ENCODE peak calls at places on chromosomes 4 and X, in five cellular contexts. I is adrenal gland, C is erythroblast, M is GM12892, U is uterus. H is an unnamed sample.

GRCh38 chr4:71586087-71586763 is 197.7 kb downstream of the GC start:
- DNase-seq in U (no peak), C (no peak), M (no peak), I (no peak), H (no peak)

GRCh38 chr4:150237110-150237852 is 159.0 kb downstream of the DCLK2 start:
- DNase-seq in M (no peak), I (no peak), U (no peak), C (peak; percentile 13), H (no peak)

GRCh38 chrX:13845721-13846378 is 29.0 kb upstream of the GPM6B start:
- DNase-seq in I (no peak), M (no peak), U (no peak), C (no peak), H (no peak)

GRCh38 chrX:118637997-118638396 is 89.4 kb upstream of the IL13RA1 start:
- DNase-seq in M (no peak), C (no peak), U (no peak), I (no peak), H (no peak)

GRCh38 chr4:160175064-160175643 is 1072.3 kb downstream of the RAPGEF2 start:
- DNase-seq in U (no peak), I (no peak), C (no peak), M (no peak), H (no peak)

GRCh38 chr4:40238008-40238699 is 41.3 kb downstream of the RHOH start:
- DNase-seq in M (no peak), C (no peak), U (no peak), I (no peak), H (no peak)

GRCh38 chr4:41428205-41428940 is 109.6 kb upstream of the LIMCH1 start:
- DNase-seq in M (no peak), I (no peak), U (no peak), C (no peak), H (no peak)

GRCh38 chr4:77110707-77111106 is 34.9 kb upstream of the CCNI start:
- DNase-seq in C (no peak), M (no peak), U (no peak), I (no peak), H (no peak)

GRCh38 chr4:121192500-121192899 is 28.4 kb upstream of the TNIP3 start:
- DNase-seq in C (peak; percentile 37), M (no peak), I (no peak), U (no peak), H (no peak)

GRCh38 chr4:140659935-140660710 is 91.4 kb upstream of the UCP1 start:
- DNase-seq in I (no peak), C (no peak), U (no peak), M (no peak), H (no peak)

GRCh38 chr4:113683143-113683542 is 78.4 kb downstream of the CAMK2D start:
- DNase-seq in M (peak; percentile 6), C (no peak), I (no peak), U (no peak), H (no peak)

GRCh38 chrX:10636851-10637250 is 16.5 kb upstream of the MID1 start:
- DNase-seq in I (no peak), M (no peak), C (no peak), U (no peak), H (no peak)

GRCh38 chr4:151736367-151736766 is 24.4 kb downstream of the GATB start:
- DNase-seq in C (no peak), M (no peak), I (no peak), U (no peak), H (no peak)

GRCh38 chr4:83618991-83619390 is 83.1 kb downstream of the GPAT3 start:
- DNase-seq in C (peak; percentile 16), M (no peak), I (peak; percentile 17), U (no peak), H (no peak)

GRCh38 chr4:11428701-11429571 is at the start of gene HS3ST1:
- DNase-seq in C (peak; percentile 6), M (peak; percentile 59), U (peak; percentile 71), I (peak; percentile 92), H (peak; percentile 68)
- TF ChIP-seq POLR2A in C (no peak), M (no peak), U (peak; percentile 26), I (peak; percentile 66), H (no peak)

DNA sequence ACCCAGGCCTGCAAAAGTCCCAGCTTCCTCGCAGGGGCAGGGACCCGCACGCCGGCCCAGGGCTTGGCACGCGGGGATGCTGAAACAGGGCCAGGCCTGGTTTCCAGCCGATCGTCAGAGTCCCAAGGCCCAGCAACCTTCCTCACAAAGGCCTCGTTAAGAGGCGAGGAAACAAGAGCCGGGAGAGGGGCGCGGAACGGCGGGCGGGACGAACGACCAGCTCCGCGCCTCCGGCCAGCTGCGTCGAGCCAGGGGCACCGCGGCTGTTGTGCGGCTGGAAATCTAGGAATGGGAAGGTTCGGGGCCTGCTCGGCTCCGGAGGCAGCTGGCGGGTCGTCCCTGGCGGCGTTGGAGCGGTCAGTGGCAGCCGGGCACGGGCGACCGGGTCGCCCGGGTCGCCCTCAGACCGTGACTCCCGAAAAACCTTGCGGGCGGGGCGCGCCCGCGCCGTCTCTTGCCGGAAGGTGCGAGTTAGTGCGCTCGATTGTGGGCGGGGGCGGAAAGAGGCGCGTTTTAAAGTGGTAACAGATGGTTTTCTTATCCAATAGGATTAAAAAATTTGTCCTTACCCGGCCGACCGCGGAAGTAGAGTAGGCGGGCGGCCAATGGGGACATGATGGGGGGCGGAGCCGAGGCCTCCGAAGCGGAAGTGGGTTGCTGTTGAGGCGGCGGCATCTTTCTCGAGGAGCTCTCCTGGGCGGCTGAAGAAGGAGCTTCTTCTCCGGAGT is at the start of gene RNF4:
- DNase-seq in M (peak; percentile 98), I (peak; percentile 97), U (peak; percentile 96), C (peak; percentile 98), H (peak; percentile 94)
- TF ChIP-seq POLR2A in M (no peak), I (peak; percentile 79), U (peak; percentile 30), C (peak; percentile 89), H (peak; percentile 52)

DNA sequence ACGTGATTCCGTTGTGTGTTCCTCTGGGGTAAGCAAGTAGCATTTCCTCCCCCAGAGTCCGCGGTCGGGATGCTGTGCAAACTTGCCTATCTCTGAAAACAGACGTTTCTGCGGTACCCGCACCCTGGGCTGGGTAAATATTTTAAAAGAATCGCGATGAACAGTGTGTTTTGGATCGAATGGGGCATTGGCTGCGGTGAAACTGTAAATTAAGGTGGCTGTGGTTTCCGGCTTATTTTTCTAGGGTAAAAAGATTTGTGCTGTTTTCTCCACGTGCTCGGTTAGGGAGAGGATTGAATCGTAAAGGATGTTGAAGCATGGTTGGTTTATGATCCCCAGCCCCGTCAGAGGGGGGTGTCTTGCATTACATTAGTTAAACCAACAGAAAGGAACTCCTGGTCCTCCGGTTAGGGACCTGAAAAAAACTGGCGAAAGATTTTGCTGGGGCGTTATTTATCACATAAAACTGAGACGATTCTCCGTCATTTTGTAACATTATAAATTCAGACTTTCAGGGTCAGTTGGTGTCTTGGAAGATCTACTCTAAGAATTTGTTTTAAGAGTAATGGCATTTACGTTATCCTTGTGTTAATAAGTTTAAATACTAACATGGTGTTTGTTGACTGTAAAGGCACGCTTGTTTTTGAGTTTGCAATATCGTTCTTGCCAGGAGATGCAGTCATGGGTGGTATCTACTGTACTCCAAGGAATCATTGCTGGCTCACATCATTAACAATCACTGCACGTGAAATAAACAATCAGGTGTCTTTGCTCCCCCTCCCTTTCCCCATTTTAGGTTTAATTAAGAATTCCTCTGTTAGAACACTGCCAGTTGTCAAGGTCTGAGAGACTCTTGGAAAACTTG is 1.4 kb downstream of the HHIP start:
- DNase-seq in U (no peak), C (no peak), I (no peak), M (no peak), H (no peak)
- TF ChIP-seq POLR2A in U (no peak), C (no peak), I (no peak), M (no peak), H (no peak)

DNA sequence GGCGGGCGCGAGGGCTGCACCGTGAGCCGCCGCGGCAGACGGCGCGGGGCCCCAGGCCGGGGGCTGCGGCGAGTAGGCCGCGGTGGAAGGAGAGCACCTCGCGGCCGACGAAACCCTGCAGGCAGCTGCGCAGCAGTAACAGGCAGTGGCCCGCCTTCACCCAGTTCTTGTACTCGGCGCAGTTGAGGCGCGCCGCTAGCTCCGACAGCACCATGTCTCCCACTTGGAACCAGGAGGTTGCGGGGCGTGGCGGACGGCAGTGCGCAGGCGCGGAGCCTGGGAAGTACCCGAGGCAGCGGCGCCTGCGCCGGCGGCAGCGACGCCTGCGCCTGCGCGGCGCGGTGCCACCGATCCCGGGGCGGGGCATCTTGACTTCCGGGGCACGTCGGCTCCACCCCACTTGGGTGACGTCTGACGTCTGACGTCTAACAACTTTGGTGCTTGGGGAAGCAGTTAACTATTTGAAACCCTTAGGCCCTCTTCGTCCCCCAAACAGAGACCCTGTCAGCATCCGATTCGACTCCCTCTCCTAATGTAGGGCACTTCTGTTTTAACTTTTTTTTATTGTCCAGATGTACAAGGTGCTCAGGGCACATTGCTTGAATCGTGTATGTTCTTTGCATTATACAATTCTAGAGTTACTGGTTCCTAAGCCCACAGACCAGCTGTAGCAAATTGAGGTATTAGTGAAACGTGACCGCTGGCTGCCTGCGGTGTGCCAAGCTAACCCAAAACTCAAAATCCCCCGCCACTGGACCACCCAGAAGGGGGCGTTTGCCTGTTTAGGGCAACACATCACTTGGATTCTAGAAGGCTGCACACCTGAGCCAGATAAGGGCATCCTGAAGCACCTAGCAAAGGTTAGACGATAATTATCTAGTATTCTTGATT is at the start of gene CXorf38:
- DNase-seq in U (peak; percentile 98), C (peak; percentile 96), I (peak; percentile 94), M (peak; percentile 66), H (peak; percentile 30)
- TF ChIP-seq POLR2A in U (peak; percentile 31), C (peak; percentile 38), I (peak; percentile 63), M (peak; percentile 65), H (peak; percentile 77)

DNA sequence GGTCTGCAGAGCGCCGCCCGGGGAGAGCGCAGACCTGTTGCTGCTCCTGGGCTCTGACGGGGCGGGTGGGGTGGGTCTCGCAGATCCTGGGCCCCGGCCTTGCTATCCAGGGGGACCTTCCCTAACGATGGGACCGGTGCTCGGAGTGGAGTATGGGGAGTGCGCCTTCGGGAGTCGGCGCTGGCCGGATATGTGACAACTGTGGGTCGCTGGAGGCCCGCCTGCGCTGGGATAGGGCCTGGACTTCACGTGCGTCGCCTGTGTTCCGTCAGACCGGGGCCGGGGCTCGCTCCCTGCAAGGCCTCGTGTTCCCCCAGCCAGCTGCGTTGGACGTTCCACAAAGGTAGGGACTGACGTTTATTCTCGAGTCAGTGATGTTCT is 1.2 kb downstream of the TBL1X start:
- DNase-seq in C (peak; percentile 51), M (peak; percentile 23), I (peak; percentile 54), U (peak; percentile 31), H (no peak)
- TF ChIP-seq POLR2A in C (peak; percentile 18), M (no peak), I (peak; percentile 43), U (no peak), H (no peak)

GRCh38 chrX:40100141-40100536 is 2.4 kb upstream of the BCOR start:
- DNase-seq in M (no peak), U (no peak), I (no peak), C (peak; percentile 14), H (no peak)

GRCh38 chrX:40099046-40099968 is 1.5 kb upstream of the BCOR start:
- DNase-seq in U (peak; percentile 34), C (peak; percentile 71), M (peak; percentile 44), I (peak; percentile 55), H (no peak)

GRCh38 chrX:40097101-40097491 is 662 bp downstream of the BCOR start:
- DNase-seq in U (no peak), I (no peak), M (no peak), C (peak; percentile 80), H (no peak)

GRCh38 chrX:40097492-40098263 is at the start of gene BCOR:
- DNase-seq in I (peak; percentile 88), C (peak; percentile 92), U (peak; percentile 72), M (peak; percentile 45), H (no peak)

GRCh38 chrX:40098264-40099045 is 697 bp upstream of the BCOR start:
- DNase-seq in I (peak; percentile 56), C (peak; percentile 81), U (no peak), M (peak; percentile 39), H (no peak)
- TF ChIP-seq POLR2A in I (peak; percentile 54), C (no peak), U (no peak), M (peak; percentile 69), H (no peak)

H was measured in H54.